ENCODE peak calls at places on chromosomes 1 and 21, in nine cellular contexts. I is activated naive CD8-positive, alpha-beta T cell treated with anti-CD3 and anti-CD28 coated beads, Interleukin-2, amount 10 ng/mL, durations not matched to agents 7 days and 5 days; O is fibroblast of lung; G is GM03348; D is stimulated activated CD8-positive, alpha-beta memory T cell treated with anti-CD3 and anti-CD28 coated beads, Interleukin-12 subunit alpha, Interleukin-12 subunit beta, amount 100 ng/mL, for 4 hours; N is left ventricle myocardium inferior; E is skeletal muscle cell; M is activated naive CD4-positive, alpha-beta T cell; Q is activated T-cell treated with anti-CD3 and anti-CD28 coated beads for 48 hours. B is an unnamed sample.

GRCh38 chr1:213394837-213395236 is 343.8 kb downstream of the RPS6KC1 start:
- DNase-seq in I (no peak), O (no peak), G (no peak), D (no peak), N (no peak), E (no peak), M (no peak), Q (no peak), B (no peak)

GRCh38 chr21:38402795-38403194 is 95.5 kb downstream of the ERG start:
- DNase-seq in I (no peak), O (no peak), G (no peak), D (no peak), N (no peak), E (no peak), M (no peak), Q (no peak), B (no peak)

GRCh38 chr1:195899762-195900352 is 708.4 kb downstream of the KCNT2 start:
- DNase-seq in I (no peak), O (peak; percentile 43), G (peak; percentile 12), D (no peak), N (no peak), E (no peak), M (no peak), Q (no peak), B (peak; percentile 5)

GRCh38 chr21:34988139-34988538 is 61.0 kb downstream of the RUNX1 start:
- DNase-seq in I (no peak), O (no peak), G (no peak), D (no peak), N (no peak), E (no peak), M (no peak), Q (no peak), B (no peak)

GRCh38 chr1:24391882-24392603 is 21.5 kb downstream of the STPG1 start:
- DNase-seq in I (peak; percentile 60), O (peak; percentile 39), G (peak; percentile 67), D (no peak), N (peak; percentile 49), E (no peak), M (peak; percentile 8), Q (peak; percentile 59), B (no peak)

GRCh38 chr1:21292991-21293536 is 2.8 kb upstream of the ECE1 start:
- DNase-seq in I (peak; percentile 62), O (no peak), G (no peak), D (peak; percentile 10), N (no peak), E (no peak), M (no peak), Q (peak; percentile 50), B (no peak)

GRCh38 chr1:90902672-90903071 is 119.2 kb downstream of the ZNF644 start:
- DNase-seq in I (no peak), O (no peak), G (no peak), D (no peak), N (no peak), E (no peak), M (no peak), Q (no peak), B (no peak)

GRCh38 chr1:209048961-209049669 is 534.4 kb upstream of the CAMK1G start:
- DNase-seq in I (no peak), O (peak; percentile 75), G (peak; percentile 60), D (no peak), N (no peak), E (no peak), M (no peak), Q (no peak), B (no peak)

GRCh38 chr1:159591981-159592380 is 4.4 kb downstream of the APCS start:
- DNase-seq in I (no peak), O (peak; percentile 37), G (no peak), D (no peak), N (no peak), E (no peak), M (no peak), Q (no peak), B (no peak)

GRCh38 chr1:227472772-227473171 is 90.6 kb upstream of the ZNF678 start:
- DNase-seq in I (no peak), O (no peak), G (no peak), D (no peak), N (no peak), E (no peak), M (no peak), Q (no peak), B (no peak)

GRCh38 chr1:225424562-225425210 is 3.2 kb downstream of the LBR start:
- DNase-seq in I (no peak), O (peak; percentile 84), G (peak; percentile 63), D (no peak), N (no peak), E (no peak), M (no peak), Q (no peak), B (no peak)

GRCh38 chr1:198042168-198042567 is 114.6 kb upstream of the NEK7 start:
- DNase-seq in I (no peak), O (peak; percentile 56), G (no peak), D (no peak), N (no peak), E (no peak), M (no peak), Q (no peak), B (no peak)